ENCODE peak calls at places on chromosomes 13 and 19, in four cellular contexts. S is esophagus squamous epithelium, J is heart left ventricle, F is IMR-90. P is an unnamed sample. For H3K9me3, the result is how much of the 10 kb centered on the place peaks cover.

GRCh38 chr13:47519626-47520025 is 481.4 kb downstream of the SUCLA2 start:
- DNase-seq in S (no peak), J (no peak), F (no peak), P (no peak)

GRCh38 chr13:112064222-112064621 is 2.7 kb upstream of the SOX1 start:
- DNase-seq in S (no peak), J (no peak), F (no peak), P (no peak)

GRCh38 chr13:99803141-99803540 is 168.4 kb downstream of the ZIC5 start:
- DNase-seq in S (no peak), J (no peak), F (no peak), P (no peak)

GRCh38 chr19:45615795-45616708 is 14.0 kb upstream of the GPR4 start:
- DNase-seq in S (no peak), J (peak), F (peak), P (peak)

GRCh38 chr19:794989-795658 is 2.1 kb upstream of the PTBP1 start:
- DNase-seq in S (no peak), J (peak), F (no peak), P (no peak)

GRCh38 chr19:6359942-6360341 is 1.4 kb upstream of the CLPP start:
- DNase-seq in S (no peak), J (no peak), F (no peak), P (no peak)

GRCh38 chr19:44741841-44742352 is 6.6 kb upstream of the BCL3 start:
- DNase-seq in S (peak), J (peak), F (peak), P (peak)

GRCh38 chr13:103510007-103510406 is 443.8 kb upstream of the SLC10A2 start:
- DNase-seq in S (no peak), J (no peak), F (no peak), P (no peak)

GRCh38 chr19:16702123-16702522 is 17.5 kb upstream of the NWD1 start:
- DNase-seq in S (no peak), J (peak), F (peak), P (peak)

GRCh38 chr19:4089400-4089908 is 22.8 kb upstream of the ZBTB7A start:
- DNase-seq in S (no peak), J (no peak), F (no peak), P (no peak)

GRCh38 chr13:20873348-20873747 is 29.2 kb downstream of the XPO4 start:
- DNase-seq in S (no peak), J (no peak), F (peak), P (peak)

GRCh38 chr19:15934332-15935078 is at the start of gene CYP4F11:
- DNase-seq in S (no peak), J (peak), F (no peak), P (peak)

GRCh38 chr19:46630806-46631205 is 5.2 kb downstream of the GNG8 start:
- DNase-seq in S (no peak), J (no peak), F (no peak), P (no peak)

GRCh38 chr13:99459101-99459500 is 42.2 kb upstream of the TM9SF2 start:
- DNase-seq in S (no peak), J (no peak), F (no peak), P (no peak)

GRCh38 chr19:16457195-16457953 is 14.4 kb downstream of the EPS15L1 start:
- DNase-seq in S (no peak), J (peak), F (peak), P (peak)

GRCh38 chr19:18060472-18060871 is 26.3 kb downstream of the IL12RB1 start:
- DNase-seq in S (no peak), J (no peak), F (no peak), P (no peak)

GRCh38 chr19:56748443-56748842 is 76.9 kb upstream of the ZNF835 start:
- DNase-seq in S (no peak), J (no peak), F (no peak), P (no peak)

GRCh38 chr19:53916004-53916403 is 6.9 kb downstream of the CACNG7 start:
- DNase-seq in S (no peak), J (no peak), F (no peak), P (no peak)

GRCh38 chr19:46902402-46902766 is 41.6 kb downstream of the ARHGAP35 start:
- DNase-seq in S (no peak), J (no peak), F (peak), P (peak)

GRCh38 chr19:4536798-4537197 is 1.8 kb upstream of the PLIN5 start:
- DNase-seq in S (no peak), J (no peak), F (no peak), P (no peak)

DNA sequence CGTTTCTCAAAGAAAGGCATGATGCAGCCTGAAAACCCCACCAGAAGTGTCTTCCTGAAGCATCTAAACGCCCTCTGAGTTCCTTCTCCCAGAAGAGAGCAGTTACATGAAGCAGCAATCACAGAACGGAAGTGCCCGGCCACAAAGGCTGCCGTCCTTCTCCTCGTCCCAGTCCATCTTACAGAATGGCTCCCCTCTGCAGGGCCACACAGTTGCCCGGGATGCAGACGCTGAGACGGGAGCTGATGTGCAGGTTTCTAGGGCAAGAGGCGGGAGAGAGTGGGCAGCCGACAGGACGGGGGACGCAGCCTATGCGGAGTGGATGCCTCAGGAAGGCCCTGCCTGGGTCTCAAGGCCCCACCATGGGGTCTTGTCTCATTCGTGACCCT is 34.9 kb downstream of the RASA3 start:
- DNase-seq in S (no peak), J (peak), F (no peak), P (no peak)
- H3K27ac ChIP-seq in S (no peak), J (no peak), F (no peak), P (no peak)

DNA sequence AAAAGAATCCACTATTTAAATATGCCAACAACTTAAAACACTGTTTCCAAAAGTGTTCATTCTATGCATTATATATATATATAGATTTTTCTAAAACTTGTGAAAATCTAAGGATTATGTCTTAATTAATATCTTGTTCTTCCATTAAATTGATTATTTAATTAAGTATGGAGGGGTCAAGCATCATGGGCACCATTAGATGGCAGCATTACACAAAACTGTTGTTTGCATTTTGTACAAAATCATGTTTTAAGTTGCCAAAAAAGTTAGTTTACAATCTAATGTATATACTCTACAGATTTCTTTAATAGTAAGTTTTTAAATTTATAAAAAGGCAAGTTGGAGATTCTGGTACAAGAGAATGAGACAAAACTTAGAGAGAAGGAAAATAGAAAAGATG is 213.2 kb upstream of the EDNRB start:
- DNase-seq in S (no peak), J (no peak), F (peak), P (no peak)
- TF ChIP-seq CTCF in S (no peak), J (no peak), F (peak), P (peak)

DNA sequence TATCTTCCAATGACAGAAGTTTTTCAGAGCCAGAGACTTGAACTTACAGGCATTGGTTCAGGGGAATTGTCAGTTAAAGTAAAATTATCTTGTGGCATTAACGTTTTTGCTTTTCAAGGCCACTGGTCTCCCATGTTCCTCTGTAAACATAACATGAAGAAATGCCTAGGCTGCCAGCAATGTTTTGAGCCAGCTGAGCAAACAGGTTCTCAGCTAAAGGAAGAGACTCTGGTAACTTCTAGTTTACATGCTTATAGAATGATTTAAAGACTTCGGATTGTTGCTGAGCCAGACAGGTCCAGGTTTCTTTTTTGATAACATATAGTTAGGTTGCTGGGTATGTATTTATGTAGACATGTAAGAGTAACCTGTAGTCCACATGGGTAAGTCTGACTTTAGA is 35.7 kb downstream of the ZNF493 start:
- DNase-seq in S (no peak), J (no peak), F (no peak), P (no peak)
- H3K9me3 ChIP-seq in S (under half), J (under half), F (under half), P (under half)

GRCh38 chr13:73883162-73883561 is 251.0 kb downstream of the KLF12 start:
- DNase-seq in S (no peak), J (no peak), F (no peak), P (no peak)

GRCh38 chr13:73877399-73877798 is 256.8 kb downstream of the KLF12 start:
- DNase-seq in S (no peak), J (no peak), F (no peak), P (no peak)

GRCh38 chr13:73876323-73876722 is 257.9 kb downstream of the KLF12 start:
- DNase-seq in S (no peak), J (no peak), F (no peak), P (no peak)

GRCh38 chr13:73880365-73880764 is 253.8 kb downstream of the KLF12 start:
- DNase-seq in S (no peak), J (no peak), F (peak), P (no peak)

GRCh38 chr13:73879346-73880020 is 254.7 kb downstream of the KLF12 start:
- DNase-seq in S (no peak), J (no peak), F (peak), P (no peak)
- H3K27ac ChIP-seq in S (no peak), J (no peak), F (no peak), P (no peak)

GRCh38 chr13:71285700-71286099 is 581.3 kb downstream of the DACH1 start:
- DNase-seq in S (no peak), J (no peak), F (no peak), P (no peak)
- TF ChIP-seq CTCF in S (no peak), J (peak), F (no peak), P (no peak)

GRCh38 chr13:31755803-31756212 is 16.5 kb downstream of the RXFP2 start:
- DNase-seq in S (no peak), J (no peak), F (peak), P (no peak)
- H3K9me3 ChIP-seq in S (under half), J (under half), F (under half), P (under half)

P was measured in mammary epithelial cell.